ENCODE peak calls at places on chromosome 1, in five cellular contexts. One of them, this sample, is unnamed.

GRCh38 chr1:145785481-145785880 is 38.4 kb downstream of the RNF115 start:
- DNase-seq in neural progenitor cell: no peak
- DNase-seq in heart right ventricle: no peak
- DNase-seq in pancreas: no peak
- DNase-seq in left ventricle myocardium inferior: no peak
- DNase-seq in this sample: no peak

GRCh38 chr1:219587817-219588561 is 24.9 kb downstream of the ZC3H11B start:
- DNase-seq in neural progenitor cell: no peak
- DNase-seq in heart right ventricle: no peak
- DNase-seq in pancreas: no peak
- DNase-seq in left ventricle myocardium inferior: no peak
- DNase-seq in this sample: no peak

GRCh38 chr1:228647523-228648444 is 87.5 kb upstream of the RHOU start:
- DNase-seq in neural progenitor cell: peak; percentile 77
- DNase-seq in heart right ventricle: no peak
- DNase-seq in pancreas: peak; percentile 46
- DNase-seq in left ventricle myocardium inferior: peak; percentile 19
- DNase-seq in this sample: no peak

GRCh38 chr1:205071801-205072200 is 12.5 kb downstream of the TMEM81 start:
- DNase-seq in neural progenitor cell: no peak
- DNase-seq in heart right ventricle: no peak
- DNase-seq in pancreas: no peak
- DNase-seq in left ventricle myocardium inferior: no peak
- DNase-seq in this sample: no peak

GRCh38 chr1:17189632-17190525 is 15.0 kb upstream of the PADI1 start:
- DNase-seq in neural progenitor cell: no peak
- DNase-seq in heart right ventricle: no peak
- DNase-seq in pancreas: no peak
- DNase-seq in left ventricle myocardium inferior: no peak
- DNase-seq in this sample: no peak

GRCh38 chr1:44594353-44594752 is 79.9 kb downstream of the TMEM53 start:
- DNase-seq in neural progenitor cell: no peak
- DNase-seq in heart right ventricle: no peak
- DNase-seq in pancreas: no peak
- DNase-seq in left ventricle myocardium inferior: no peak
- DNase-seq in this sample: no peak

GRCh38 chr1:84691139-84691783 is 1.0 kb upstream of the SSX2IP start:
- DNase-seq in neural progenitor cell: peak; percentile 13
- DNase-seq in heart right ventricle: no peak
- DNase-seq in pancreas: no peak
- DNase-seq in left ventricle myocardium inferior: no peak
- DNase-seq in this sample: no peak

GRCh38 chr1:183633676-183634343 is 1.8 kb downstream of the ARPC5 start:
- DNase-seq in neural progenitor cell: peak; percentile 51
- DNase-seq in heart right ventricle: no peak
- DNase-seq in pancreas: no peak
- DNase-seq in left ventricle myocardium inferior: no peak
- DNase-seq in this sample: no peak

GRCh38 chr1:6197746-6198427 is 1.5 kb downstream of the RPL22 start:
- DNase-seq in neural progenitor cell: no peak
- DNase-seq in heart right ventricle: no peak
- DNase-seq in pancreas: no peak
- DNase-seq in left ventricle myocardium inferior: no peak
- DNase-seq in this sample: no peak

GRCh38 chr1:73333847-73334503 is 864.0 kb downstream of the LRRIQ3 start:
- DNase-seq in neural progenitor cell: no peak
- DNase-seq in heart right ventricle: no peak
- DNase-seq in pancreas: no peak
- DNase-seq in left ventricle myocardium inferior: no peak
- DNase-seq in this sample: no peak

GRCh38 chr1:45326627-45327591 is at the start of gene HPDL:
- DNase-seq in neural progenitor cell: peak; percentile 77
- DNase-seq in heart right ventricle: peak; percentile 60
- DNase-seq in pancreas: peak; percentile 60
- DNase-seq in left ventricle myocardium inferior: peak; percentile 63
- DNase-seq in this sample: no peak

GRCh38 chr1:96466842-96467241 is 254.7 kb upstream of the PTBP2 start:
- DNase-seq in neural progenitor cell: no peak
- DNase-seq in heart right ventricle: no peak
- DNase-seq in pancreas: no peak
- DNase-seq in left ventricle myocardium inferior: no peak
- DNase-seq in this sample: no peak

GRCh38 chr1:202274611-202275010 is 67.1 kb downstream of the UBE2T start:
- DNase-seq in neural progenitor cell: no peak
- DNase-seq in heart right ventricle: peak; percentile 17
- DNase-seq in pancreas: no peak
- DNase-seq in left ventricle myocardium inferior: no peak
- DNase-seq in this sample: no peak

GRCh38 chr1:45608475-45609156 is 15.2 kb downstream of the CCDC17 start:
- DNase-seq in neural progenitor cell: no peak
- DNase-seq in heart right ventricle: no peak
- DNase-seq in pancreas: no peak
- DNase-seq in left ventricle myocardium inferior: no peak
- DNase-seq in this sample: no peak

GRCh38 chr1:159854101-159854692 is 8.3 kb downstream of the VSIG8 start:
- DNase-seq in neural progenitor cell: peak; percentile 73
- DNase-seq in heart right ventricle: peak; percentile 86
- DNase-seq in pancreas: peak; percentile 70
- DNase-seq in left ventricle myocardium inferior: peak; percentile 86
- DNase-seq in this sample: peak; percentile 14

GRCh38 chr1:33616780-33617179 is 144.3 kb downstream of the ZSCAN20 start:
- DNase-seq in neural progenitor cell: no peak
- DNase-seq in heart right ventricle: no peak
- DNase-seq in pancreas: no peak
- DNase-seq in left ventricle myocardium inferior: no peak
- DNase-seq in this sample: no peak

GRCh38 chr1:225842788-225843425 is 33.0 kb downstream of the EPHX1 start:
- DNase-seq in neural progenitor cell: no peak
- DNase-seq in heart right ventricle: no peak
- DNase-seq in pancreas: no peak
- DNase-seq in left ventricle myocardium inferior: no peak
- DNase-seq in this sample: no peak

GRCh38 chr1:58528518-58528917 is 18.0 kb downstream of the OMA1 start:
- DNase-seq in neural progenitor cell: no peak
- DNase-seq in heart right ventricle: no peak
- DNase-seq in pancreas: no peak
- DNase-seq in left ventricle myocardium inferior: no peak
- DNase-seq in this sample: no peak

GRCh38 chr1:223479718-223480425 is 86.7 kb downstream of the CCDC185 start:
- DNase-seq in neural progenitor cell: no peak
- DNase-seq in heart right ventricle: no peak
- DNase-seq in pancreas: no peak
- DNase-seq in left ventricle myocardium inferior: no peak
- DNase-seq in this sample: no peak

GRCh38 chr1:109274533-109275476 is 8.1 kb downstream of the PSRC1 start:
- DNase-seq in neural progenitor cell: no peak
- DNase-seq in heart right ventricle: no peak
- DNase-seq in pancreas: peak; percentile 83
- DNase-seq in left ventricle myocardium inferior: peak; percentile 29
- DNase-seq in this sample: no peak

GRCh38 chr1:157852476-157852875 is 10.9 kb upstream of the CD5L start:
- DNase-seq in neural progenitor cell: no peak
- DNase-seq in heart right ventricle: no peak
- DNase-seq in pancreas: no peak
- DNase-seq in left ventricle myocardium inferior: no peak
- DNase-seq in this sample: no peak

GRCh38 chr1:9289090-9289534 is 3.6 kb upstream of the SPSB1 start:
- DNase-seq in neural progenitor cell: peak; percentile 77
- DNase-seq in heart right ventricle: peak; percentile 67
- DNase-seq in pancreas: peak; percentile 79
- DNase-seq in left ventricle myocardium inferior: peak; percentile 48
- DNase-seq in this sample: no peak

GRCh38 chr1:53398091-53398490 is 61.1 kb upstream of the DMRTB1 start:
- DNase-seq in neural progenitor cell: no peak
- DNase-seq in heart right ventricle: no peak
- DNase-seq in pancreas: no peak
- DNase-seq in left ventricle myocardium inferior: no peak
- DNase-seq in this sample: peak; percentile 55

GRCh38 chr1:53376041-53376461 is 48.2 kb upstream of the LRP8 start:
- DNase-seq in neural progenitor cell: no peak
- DNase-seq in heart right ventricle: no peak
- DNase-seq in pancreas: no peak
- DNase-seq in left ventricle myocardium inferior: no peak
- DNase-seq in this sample: peak; percentile 52

GRCh38 chr1:119471566-119471965 is 35.4 kb upstream of the HSD3B1 start:
- DNase-seq in neural progenitor cell: no peak
- DNase-seq in heart right ventricle: no peak
- DNase-seq in pancreas: no peak
- DNase-seq in left ventricle myocardium inferior: no peak
- DNase-seq in this sample: no peak

GRCh38 chr1:29322861-29323585 is 86.7 kb downstream of the PTPRU start:
- DNase-seq in neural progenitor cell: no peak
- DNase-seq in heart right ventricle: no peak
- DNase-seq in pancreas: no peak
- DNase-seq in left ventricle myocardium inferior: no peak
- DNase-seq in this sample: no peak

GRCh38 chr1:33366766-33367487 is 46.0 kb upstream of the A3GALT2 start:
- DNase-seq in neural progenitor cell: no peak
- DNase-seq in heart right ventricle: no peak
- DNase-seq in pancreas: no peak
- DNase-seq in left ventricle myocardium inferior: no peak
- DNase-seq in this sample: no peak

GRCh38 chr1:113007706-113008364 is 51.8 kb upstream of the SLC16A1 start:
- DNase-seq in neural progenitor cell: no peak
- DNase-seq in heart right ventricle: no peak
- DNase-seq in pancreas: no peak
- DNase-seq in left ventricle myocardium inferior: no peak
- DNase-seq in this sample: no peak

GRCh38 chr1:116886532-116886931 is 23.2 kb upstream of the PTGFRN start:
- DNase-seq in neural progenitor cell: no peak
- DNase-seq in heart right ventricle: no peak
- DNase-seq in pancreas: no peak
- DNase-seq in left ventricle myocardium inferior: no peak
- DNase-seq in this sample: no peak

GRCh38 chr1:207156095-207156494 is 52.1 kb downstream of the C4BPA start:
- DNase-seq in neural progenitor cell: no peak
- DNase-seq in heart right ventricle: no peak
- DNase-seq in pancreas: no peak
- DNase-seq in left ventricle myocardium inferior: no peak
- DNase-seq in this sample: no peak

GRCh38 chr1:180981596-180982387 is 40.9 kb downstream of the STX6 start:
- DNase-seq in neural progenitor cell: peak; percentile 48
- DNase-seq in heart right ventricle: no peak
- DNase-seq in pancreas: no peak
- DNase-seq in left ventricle myocardium inferior: no peak
- DNase-seq in this sample: no peak
- H3K27ac ChIP-seq in neural progenitor cell: peak overlapping the region; percentile 33
- H3K27ac ChIP-seq in heart right ventricle: no peak overlapping the region
- H3K27ac ChIP-seq in pancreas: no peak overlapping the region
- H3K27ac ChIP-seq in left ventricle myocardium inferior: no peak overlapping the region
- H3K27ac ChIP-seq in this sample: no peak overlapping the region

GRCh38 chr1:92599184-92599583 is 112.5 kb upstream of the GFI1 start:
- DNase-seq in neural progenitor cell: peak; percentile 20
- DNase-seq in heart right ventricle: no peak
- DNase-seq in pancreas: no peak
- DNase-seq in left ventricle myocardium inferior: no peak
- DNase-seq in this sample: no peak
- TF ChIP-seq CTCF in neural progenitor cell: peak; percentile 41
- TF ChIP-seq CTCF in heart right ventricle: peak; percentile 36
- TF ChIP-seq CTCF in pancreas: no peak
- TF ChIP-seq CTCF in left ventricle myocardium inferior: peak; percentile 42
- TF ChIP-seq CTCF in this sample: peak; percentile 9

DNA sequence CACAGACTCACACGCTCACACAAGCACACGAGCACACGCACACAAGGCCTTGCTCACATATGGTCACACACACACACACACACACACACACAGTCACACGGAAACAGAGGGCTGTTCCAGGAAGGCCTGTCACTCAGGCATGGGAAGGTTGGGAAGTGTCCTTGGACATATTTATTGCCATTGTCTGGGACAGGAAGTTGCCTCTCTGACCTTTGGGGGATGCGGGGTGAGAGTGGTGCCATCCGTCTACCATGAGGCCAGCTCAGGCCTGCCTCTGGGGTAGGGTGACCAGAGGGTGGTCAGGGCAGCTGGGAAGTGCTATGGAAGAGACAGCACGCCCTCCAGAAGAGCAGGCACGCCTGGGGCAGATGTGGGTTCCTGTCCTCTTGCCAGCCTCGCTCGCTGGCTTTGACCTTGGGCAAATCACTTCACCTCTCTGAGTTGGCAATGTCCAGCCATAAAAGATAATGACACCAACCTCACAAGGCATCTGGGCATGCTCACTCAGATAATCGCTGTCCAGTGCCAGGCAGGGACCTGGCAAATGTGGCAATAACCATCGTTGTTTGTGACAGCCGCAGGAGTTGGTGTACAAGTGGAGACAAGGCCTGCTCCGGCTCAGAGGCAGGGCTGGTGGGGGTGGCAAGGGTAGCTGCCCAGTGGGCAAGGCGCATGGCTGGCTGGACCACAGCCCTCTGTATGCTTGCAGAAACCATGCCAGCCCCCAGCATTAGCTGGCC is 8.0 kb upstream of the GUCA2A start:
- DNase-seq in neural progenitor cell: no peak
- DNase-seq in heart right ventricle: peak; percentile 74
- DNase-seq in pancreas: peak; percentile 64
- DNase-seq in left ventricle myocardium inferior: peak; percentile 64
- DNase-seq in this sample: no peak
- H3K27ac ChIP-seq in neural progenitor cell: no peak overlapping the region
- H3K27ac ChIP-seq in heart right ventricle: peak overlapping the region; percentile 80
- H3K27ac ChIP-seq in pancreas: no peak overlapping the region
- H3K27ac ChIP-seq in left ventricle myocardium inferior: peak overlapping the region; percentile 95
- H3K27ac ChIP-seq in this sample: no peak overlapping the region

GRCh38 chr1:162360874-162361260 is 15.8 kb downstream of the SPATA46 start:
- DNase-seq in neural progenitor cell: no peak
- DNase-seq in heart right ventricle: no peak
- DNase-seq in pancreas: no peak
- DNase-seq in left ventricle myocardium inferior: no peak
- DNase-seq in this sample: no peak

GRCh38 chr1:162359523-162360236 is 17.0 kb downstream of the SPATA46 start:
- DNase-seq in neural progenitor cell: no peak
- DNase-seq in heart right ventricle: no peak
- DNase-seq in pancreas: no peak
- DNase-seq in left ventricle myocardium inferior: no peak
- DNase-seq in this sample: no peak

GRCh38 chr1:162360237-162360873 is 16.3 kb downstream of the SPATA46 start:
- DNase-seq in neural progenitor cell: no peak
- DNase-seq in heart right ventricle: no peak
- DNase-seq in pancreas: no peak
- DNase-seq in left ventricle myocardium inferior: no peak
- DNase-seq in this sample: no peak

GRCh38 chr1:162358928-162359327 is 17.7 kb downstream of the SPATA46 start:
- DNase-seq in neural progenitor cell: no peak
- DNase-seq in heart right ventricle: no peak
- DNase-seq in pancreas: no peak
- DNase-seq in left ventricle myocardium inferior: no peak
- DNase-seq in this sample: no peak

DNA sequence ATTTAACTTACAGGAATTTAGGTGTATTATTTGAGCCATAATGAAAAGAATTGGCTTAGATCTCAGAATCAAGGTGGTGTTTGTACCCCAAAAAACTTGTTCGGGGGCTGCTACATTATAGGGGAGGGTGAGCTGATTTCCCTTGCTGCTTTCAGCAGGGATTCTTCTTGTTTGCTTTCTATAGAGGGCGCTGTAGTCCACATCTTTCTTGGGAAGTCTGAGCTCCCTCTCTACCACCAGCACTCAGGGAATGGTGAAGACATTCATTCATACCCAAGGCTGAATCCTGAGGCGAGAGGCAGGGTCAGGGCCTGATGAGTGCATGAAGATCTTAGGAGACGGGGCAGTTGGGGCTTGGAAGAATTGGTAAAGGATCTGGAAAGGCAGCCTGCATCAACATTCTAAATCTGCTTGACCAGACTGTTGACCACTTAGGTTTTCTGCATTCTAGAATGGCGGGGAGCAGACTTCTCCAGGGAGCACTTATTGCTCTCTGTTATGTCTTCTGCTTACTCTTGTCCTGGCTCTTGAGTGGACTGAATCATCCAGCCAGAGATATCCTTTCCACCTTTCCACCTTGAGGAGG is 18.9 kb downstream of the SPATA46 start:
- DNase-seq in neural progenitor cell: peak; percentile 79
- DNase-seq in heart right ventricle: no peak
- DNase-seq in pancreas: no peak
- DNase-seq in left ventricle myocardium inferior: no peak
- DNase-seq in this sample: no peak
- TF ChIP-seq CTCF in neural progenitor cell: peak; percentile 75
- TF ChIP-seq CTCF in heart right ventricle: peak; percentile 30
- TF ChIP-seq CTCF in pancreas: no peak
- TF ChIP-seq CTCF in left ventricle myocardium inferior: peak; percentile 45
- TF ChIP-seq CTCF in this sample: peak; percentile 33